ENCODE peak calls at places on chromosomes 12 and 14, in eight cellular contexts. P is H54; F is MV-4-11; H is left lung; Q is Calu3; J is lower leg skin; S is stimulated activated CD8-positive, alpha-beta memory T cell treated with anti-CD3 and anti-CD28 coated beads, Interleukin-7, amount 100 ng/mL, for 1 hour; U is cortex of kidney. N is an unnamed sample.

GRCh38 chr14:103847954-103848719 is 762 bp upstream of the PPP1R13B start:
- DNase-seq in P (peak), F (no peak), H (peak), Q (peak), J (peak), S (no peak), U (no peak), N (no peak)

GRCh38 chr12:115070313-115070712 is 386.3 kb upstream of the TBX3 start:
- DNase-seq in P (no peak), F (peak), H (no peak), Q (no peak), J (no peak), S (no peak), U (no peak), N (no peak)

GRCh38 chr12:130947028-130947427 is 6.7 kb upstream of the ADGRD1 start:
- DNase-seq in P (no peak), F (no peak), H (no peak), Q (no peak), J (no peak), S (no peak), U (no peak), N (no peak)

GRCh38 chr14:34043627-34044372 is 92.9 kb upstream of the EGLN3 start:
- DNase-seq in P (peak), F (no peak), H (no peak), Q (peak), J (no peak), S (peak), U (no peak), N (no peak)

GRCh38 chr12:121467638-121468403 is 67.9 kb downstream of the RNF34 start:
- DNase-seq in P (no peak), F (no peak), H (no peak), Q (peak), J (no peak), S (no peak), U (no peak), N (no peak)

GRCh38 chr12:67659296-67659695 is 10.8 kb downstream of the DYRK2 start:
- DNase-seq in P (no peak), F (peak), H (no peak), Q (no peak), J (no peak), S (no peak), U (no peak), N (peak)

GRCh38 chr12:122869207-122869973 is 26.5 kb downstream of the VPS37B start:
- DNase-seq in P (no peak), F (no peak), H (no peak), Q (no peak), J (peak), S (no peak), U (no peak), N (no peak)

GRCh38 chr12:93245543-93245942 is 132.2 kb upstream of the NUDT4 start:
- DNase-seq in P (no peak), F (no peak), H (no peak), Q (no peak), J (no peak), S (peak), U (no peak), N (no peak)

GRCh38 chr12:52579468-52580450 is 6.1 kb upstream of the KRT74 start:
- DNase-seq in P (no peak), F (no peak), H (no peak), Q (no peak), J (peak), S (no peak), U (no peak), N (no peak)

GRCh38 chr12:120846721-120847120 is 57.4 kb downstream of the SPPL3 start:
- DNase-seq in P (no peak), F (no peak), H (no peak), Q (no peak), J (no peak), S (no peak), U (no peak), N (no peak)

GRCh38 chr12:29286081-29286800 is 94.7 kb downstream of the ERGIC2 start:
- DNase-seq in P (no peak), F (no peak), H (no peak), Q (no peak), J (no peak), S (no peak), U (no peak), N (no peak)

GRCh38 chr12:54213084-54213483 is 24.3 kb upstream of the SMUG1 start:
- DNase-seq in P (no peak), F (no peak), H (no peak), Q (no peak), J (no peak), S (no peak), U (no peak), N (no peak)

GRCh38 chr12:32586390-32586789 is 92.7 kb upstream of the DNM1L start:
- DNase-seq in P (peak), F (peak), H (no peak), Q (no peak), J (no peak), S (no peak), U (no peak), N (peak)

GRCh38 chr12:67811437-67812361 is 163.2 kb downstream of the DYRK2 start:
- DNase-seq in P (peak), F (no peak), H (no peak), Q (no peak), J (no peak), S (no peak), U (no peak), N (no peak)

GRCh38 chr14:33590891-33591630 is 359.8 kb downstream of the EGLN3 start:
- DNase-seq in P (no peak), F (no peak), H (no peak), Q (no peak), J (no peak), S (no peak), U (no peak), N (no peak)

GRCh38 chr12:6224550-6224949 is 24.4 kb downstream of the CD9 start:
- DNase-seq in P (peak), F (no peak), H (no peak), Q (no peak), J (peak), S (no peak), U (no peak), N (no peak)

GRCh38 chr14:92622311-92622710 is 108.7 kb downstream of the RIN3 start:
- DNase-seq in P (no peak), F (no peak), H (no peak), Q (no peak), J (no peak), S (no peak), U (no peak), N (no peak)

GRCh38 chr14:104560586-104560945 is 19.0 kb upstream of the C14orf180 start:
- DNase-seq in P (no peak), F (no peak), H (peak), Q (no peak), J (no peak), S (no peak), U (no peak), N (no peak)

GRCh38 chr12:56084958-56085543 is 5.1 kb downstream of the ERBB3 start:
- DNase-seq in P (no peak), F (peak), H (no peak), Q (peak), J (no peak), S (no peak), U (no peak), N (peak)

GRCh38 chr12:62655524-62656160 is 189.0 kb downstream of the MON2 start:
- DNase-seq in P (no peak), F (no peak), H (no peak), Q (no peak), J (no peak), S (no peak), U (no peak), N (no peak)

GRCh38 chr14:99512571-99513182 is 31.5 kb downstream of the CCNK start:
- DNase-seq in P (no peak), F (no peak), H (peak), Q (no peak), J (peak), S (no peak), U (no peak), N (no peak)

GRCh38 chr12:129467289-129467688 is 436.5 kb downstream of the TMEM132D start:
- DNase-seq in P (no peak), F (no peak), H (no peak), Q (no peak), J (peak), S (no peak), U (no peak), N (no peak)

GRCh38 chr12:2677142-2677880 is 117.5 kb upstream of the FKBP4 start:
- DNase-seq in P (no peak), F (no peak), H (no peak), Q (no peak), J (peak), S (no peak), U (no peak), N (no peak)

GRCh38 chr12:96883571-96883970 is 23.5 kb upstream of the NEDD1 start:
- DNase-seq in P (no peak), F (no peak), H (no peak), Q (no peak), J (no peak), S (no peak), U (no peak), N (no peak)

GRCh38 chr12:25241171-25242020 is 9.3 kb downstream of the KRAS start:
- DNase-seq in P (no peak), F (peak), H (no peak), Q (no peak), J (no peak), S (no peak), U (no peak), N (no peak)

GRCh38 chr12:121903202-121903601 is 14.6 kb downstream of the PSMD9 start:
- DNase-seq in P (no peak), F (peak), H (no peak), Q (no peak), J (no peak), S (no peak), U (no peak), N (no peak)

GRCh38 chr14:39113685-39114072 is 444 bp upstream of the GEMIN2 start:
- DNase-seq in P (no peak), F (no peak), H (no peak), Q (no peak), J (no peak), S (no peak), U (no peak), N (peak)

GRCh38 chr14:29906256-29906885 is 21.3 kb downstream of the PRKD1 start:
- DNase-seq in P (no peak), F (no peak), H (no peak), Q (peak), J (no peak), S (no peak), U (no peak), N (no peak)

GRCh38 chr12:51471465-51471864 is 46.8 kb downstream of the SLC4A8 start:
- DNase-seq in P (no peak), F (no peak), H (no peak), Q (no peak), J (no peak), S (no peak), U (no peak), N (no peak)

GRCh38 chr12:13124661-13125505 is 21.4 kb upstream of the GSG1 start:
- DNase-seq in P (peak), F (peak), H (no peak), Q (no peak), J (no peak), S (no peak), U (no peak), N (no peak)

GRCh38 chr14:67541448-67542387 is 8.6 kb downstream of the PLEKHH1 start:
- DNase-seq in P (no peak), F (no peak), H (no peak), Q (peak), J (peak), S (no peak), U (no peak), N (no peak)

GRCh38 chr12:53160673-53161072 is 19.8 kb upstream of the ZNF740 start:
- DNase-seq in P (no peak), F (no peak), H (no peak), Q (no peak), J (peak), S (no peak), U (no peak), N (no peak)

GRCh38 chr12:86134571-86134970 is 121.6 kb downstream of the MGAT4C start:
- DNase-seq in P (peak), F (no peak), H (no peak), Q (no peak), J (no peak), S (no peak), U (no peak), N (no peak)